ENCODE peak calls at places on chromosomes 16 and 17, in nine cellular contexts. G, T, J, L, H, A, E, Z and S are unnamed samples.

GRCh38 chr17:60049936-60050335 is 28.8 kb downstream of the HEATR6 start:
- DNase-seq in G (no peak), T (no peak), J (no peak), L (no peak), H (no peak), A (no peak), E (no peak), Z (no peak), S (no peak)

GRCh38 chr16:79296491-79296890 is 304.0 kb downstream of the MAF start:
- DNase-seq in G (no peak), T (no peak), J (no peak), L (no peak), H (no peak), A (no peak), E (no peak), Z (no peak), S (no peak)

GRCh38 chr17:70144260-70144846 is 25.0 kb upstream of the KCNJ2 start:
- DNase-seq in G (peak; percentile 36), T (no peak), J (no peak), L (peak; percentile 14), H (peak; percentile 43), A (peak; percentile 43), E (no peak), Z (peak; percentile 36), S (no peak)

GRCh38 chr16:9256196-9256595 is 164.8 kb downstream of the HAPSTR1 start:
- DNase-seq in G (peak; percentile 58), T (no peak), J (no peak), L (peak; percentile 12), H (peak; percentile 21), A (no peak), E (peak; percentile 20), Z (peak; percentile 51), S (no peak)

GRCh38 chr17:68184816-68185436 is 62.9 kb upstream of the AMZ2 start:
- DNase-seq in G (no peak), T (no peak), J (peak; percentile 63), L (no peak), H (no peak), A (no peak), E (peak; percentile 56), Z (no peak), S (no peak)

GRCh38 chr17:49216953-49217650 is 6.6 kb downstream of the ABI3 start:
- DNase-seq in G (no peak), T (no peak), J (no peak), L (no peak), H (no peak), A (no peak), E (no peak), Z (no peak), S (no peak)

GRCh38 chr17:76078859-76079576 is at the start of gene ZACN:
- DNase-seq in G (no peak), T (no peak), J (no peak), L (no peak), H (no peak), A (no peak), E (no peak), Z (no peak), S (no peak)

GRCh38 chr17:72116692-72117469 is 3.9 kb upstream of the SOX9 start:
- DNase-seq in G (no peak), T (no peak), J (no peak), L (no peak), H (peak; percentile 34), A (peak; percentile 64), E (no peak), Z (no peak), S (no peak)